ENCODE peak calls at places on chromosomes 7 and 10, in five cellular contexts. Q is stomach, W is ovary, U is prostate gland, P is lower leg skin. Z is an unnamed sample.

GRCh38 chr7:72196176-72196575 is 216.0 kb downstream of the CALN1 start:
- DNase-seq in P (peak), U (no peak), W (no peak), Q (no peak), Z (no peak)

GRCh38 chr10:130816116-130816901 is 495.2 kb downstream of the TCERG1L start:
- DNase-seq in P (peak), W (no peak), Q (no peak), U (no peak), Z (no peak)

GRCh38 chr7:6623589-6624245 is 8.3 kb downstream of the ZNF853 start:
- DNase-seq in W (no peak), U (no peak), P (no peak), Q (no peak), Z (no peak)

GRCh38 chr7:78690174-78690573 is 763.3 kb downstream of the MAGI2 start:
- DNase-seq in W (no peak), U (no peak), Q (no peak), P (no peak), Z (no peak)

GRCh38 chr10:83987216-83987615 is 152.1 kb upstream of the GHITM start:
- DNase-seq in W (no peak), Q (no peak), P (no peak), U (no peak), Z (no peak)

GRCh38 chr10:21314906-21315305 is 210.6 kb downstream of the SKIDA1 start:
- DNase-seq in U (no peak), W (no peak), Q (no peak), P (peak), Z (no peak)

GRCh38 chr10:6239213-6239991 is 36.7 kb downstream of the PFKFB3 start:
- DNase-seq in U (no peak), Q (peak), W (no peak), P (peak), Z (peak)

GRCh38 chr7:32958046-32959025 is 1.1 kb downstream of the FKBP9 start:
- DNase-seq in P (peak), U (peak), Q (peak), W (no peak), Z (peak)

GRCh38 chr10:89352039-89352597 is 24.3 kb downstream of the IFIT3 start:
- DNase-seq in W (no peak), Q (peak), P (no peak), U (no peak), Z (peak)

GRCh38 chr10:14839305-14839695 is 1.2 kb downstream of the HSPA14 start:
- DNase-seq in W (no peak), U (no peak), Q (no peak), P (no peak), Z (no peak)

GRCh38 chr7:108000875-108001758 is 1.8 kb downstream of the LAMB1 start:
- DNase-seq in U (no peak), Q (peak), P (peak), W (peak), Z (peak)

GRCh38 chr7:27138987-27139334 is 4.5 kb downstream of the HOXA5 start:
- DNase-seq in U (no peak), P (no peak), Q (no peak), W (no peak), Z (no peak)

GRCh38 chr7:10918093-10918590 is 55.5 kb upstream of the PHF14 start:
- DNase-seq in Q (no peak), P (no peak), U (no peak), W (no peak), Z (no peak)

GRCh38 chr10:103618575-103619423 is 125.3 kb downstream of the NEURL1 start:
- DNase-seq in U (no peak), W (peak), P (no peak), Q (peak), Z (peak)

GRCh38 chr7:141275350-141275749 is 201.5 kb downstream of the TMEM178B start:
- DNase-seq in Q (no peak), U (no peak), W (no peak), P (no peak), Z (no peak)

GRCh38 chr7:140541176-140541512 is 61.8 kb upstream of the MKRN1 start:
- DNase-seq in W (no peak), P (no peak), Q (no peak), U (no peak), Z (no peak)

GRCh38 chr10:30637881-30638467 is 8.4 kb upstream of the LYZL2 start:
- DNase-seq in P (no peak), W (no peak), Q (no peak), U (no peak), Z (peak)

GRCh38 chr10:88848499-88848898 is 3.1 kb downstream of the ANKRD22 start:
- DNase-seq in Q (no peak), U (no peak), W (no peak), P (no peak), Z (no peak)

GRCh38 chr10:69278446-69278963 is at the start of gene HK1:
- DNase-seq in Q (no peak), W (no peak), U (no peak), P (peak), Z (peak)

GRCh38 chr7:129950191-129950940 is 2.4 kb downstream of the UBE2H start:
- DNase-seq in P (peak), W (no peak), U (no peak), Q (no peak), Z (no peak)

GRCh38 chr7:133081605-133082389 is at the start of gene CHCHD3:
- DNase-seq in W (peak), Q (peak), P (peak), U (peak), Z (peak)

GRCh38 chr7:44990520-44991023 is 9.4 kb upstream of the CCM2 start:
- DNase-seq in W (no peak), P (no peak), U (no peak), Q (no peak), Z (no peak)

GRCh38 chr10:91798736-91799579 is 732 bp downstream of the TNKS2 start:
- DNase-seq in P (no peak), W (no peak), Q (peak), U (peak), Z (peak)

GRCh38 chr10:121167534-121168243 is 316.5 kb downstream of the WDR11 start:
- DNase-seq in U (no peak), W (no peak), P (no peak), Q (no peak), Z (no peak)

GRCh38 chr10:11176746-11177145 is 159.1 kb downstream of the CELF2 start:
- DNase-seq in P (no peak), U (no peak), Q (no peak), W (no peak), Z (no peak)

GRCh38 chr10:11179231-11180105 is 161.8 kb downstream of the CELF2 start:
- DNase-seq in Q (no peak), P (no peak), W (no peak), U (no peak), Z (no peak)

GRCh38 chr10:11178606-11179221 is 161.0 kb downstream of the CELF2 start:
- DNase-seq in W (no peak), U (no peak), P (no peak), Q (peak), Z (peak)

GRCh38 chr10:11175823-11176243 is 158.2 kb downstream of the CELF2 start:
- DNase-seq in Q (no peak), U (no peak), W (no peak), P (no peak), Z (peak)

GRCh38 chr10:11177926-11178453 is 160.3 kb downstream of the CELF2 start:
- DNase-seq in U (no peak), Q (no peak), W (no peak), P (no peak), Z (no peak)
- TF ChIP-seq CTCF in U (no peak), Q (no peak), W (no peak), P (no peak), Z (no peak)

DNA sequence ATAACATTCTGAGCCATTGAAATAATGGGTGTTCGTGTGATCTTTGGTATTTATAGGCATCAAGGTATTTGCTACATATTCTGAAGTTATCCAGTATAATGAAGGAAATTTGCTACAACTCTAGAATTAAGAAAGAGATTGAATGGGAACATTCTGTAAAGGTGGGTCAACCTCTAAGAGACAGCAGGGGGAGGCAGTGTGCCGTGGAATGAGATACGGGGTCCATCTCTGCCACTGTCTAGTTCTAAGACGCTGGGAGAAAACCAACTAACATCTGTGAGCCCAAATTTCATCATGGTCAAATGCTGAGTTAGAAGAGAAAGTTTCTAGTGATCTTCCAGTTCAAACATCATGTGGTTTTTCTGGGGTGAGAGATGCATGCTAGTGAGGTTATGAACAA is 368.9 kb downstream of the SORCS1 start:
- DNase-seq in P (no peak), U (no peak), W (peak), Q (no peak), Z (no peak)
- TF ChIP-seq POLR2A in P (no peak), U (no peak), W (no peak), Q (no peak), Z (no peak)

DNA sequence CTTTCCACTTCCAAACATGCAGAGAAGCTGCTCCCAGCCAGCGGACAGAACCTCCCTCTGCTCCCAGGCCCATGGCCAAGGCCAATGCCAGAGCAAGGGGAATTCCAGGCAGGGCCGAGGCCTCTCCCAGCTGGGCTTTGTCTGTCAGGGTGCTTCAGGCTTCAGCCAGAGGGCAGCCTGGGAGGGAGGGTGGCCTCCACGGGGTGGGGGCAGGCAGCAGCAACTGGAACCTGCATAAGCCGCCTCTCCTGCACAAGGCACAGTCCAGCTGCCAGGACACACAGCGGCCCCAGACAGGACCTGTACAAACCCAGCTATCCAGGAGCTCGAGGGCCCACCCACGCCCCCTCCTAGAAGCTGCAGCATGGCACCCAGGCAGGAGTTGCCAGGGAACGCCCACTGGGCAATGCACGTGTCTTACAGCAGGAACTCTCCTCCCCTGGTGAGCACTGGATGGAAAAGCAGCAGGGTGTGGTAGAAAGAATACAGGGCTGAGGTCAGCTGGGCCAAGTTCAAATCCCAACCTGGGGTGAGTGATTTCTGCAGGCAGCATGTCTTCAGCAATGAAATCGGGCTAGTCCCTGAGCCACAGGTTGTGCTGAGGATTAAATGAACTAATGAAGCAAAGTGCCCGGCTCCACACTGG is 7.6 kb downstream of the FAM53B start:
- DNase-seq in P (peak), U (peak), Q (peak), W (peak), Z (peak)
- H3K4me3 ChIP-seq in P (no peak), U (no peak), Q (peak), W (no peak), Z (no peak)

GRCh38 chr7:98758157-98758556 is 111.7 kb downstream of the TMEM130 start:
- DNase-seq in U (no peak), Q (no peak), P (no peak), W (no peak), Z (no peak)

GRCh38 chr7:98753176-98753575 is 116.6 kb downstream of the TMEM130 start:
- DNase-seq in P (no peak), W (no peak), Q (no peak), U (no peak), Z (no peak)

GRCh38 chr7:98754041-98754479 is 115.8 kb downstream of the TMEM130 start:
- DNase-seq in W (no peak), P (no peak), U (no peak), Q (no peak), Z (no peak)

GRCh38 chr7:98760201-98760651 is 109.6 kb downstream of the TMEM130 start:
- DNase-seq in U (no peak), Q (no peak), P (no peak), W (no peak), Z (no peak)

GRCh38 chr7:98755138-98755898 is 114.5 kb downstream of the TMEM130 start:
- DNase-seq in W (no peak), Q (no peak), P (no peak), U (no peak), Z (peak)
- TF ChIP-seq CTCF in W (no peak), Q (no peak), P (no peak), U (no peak), Z (peak)

DNA sequence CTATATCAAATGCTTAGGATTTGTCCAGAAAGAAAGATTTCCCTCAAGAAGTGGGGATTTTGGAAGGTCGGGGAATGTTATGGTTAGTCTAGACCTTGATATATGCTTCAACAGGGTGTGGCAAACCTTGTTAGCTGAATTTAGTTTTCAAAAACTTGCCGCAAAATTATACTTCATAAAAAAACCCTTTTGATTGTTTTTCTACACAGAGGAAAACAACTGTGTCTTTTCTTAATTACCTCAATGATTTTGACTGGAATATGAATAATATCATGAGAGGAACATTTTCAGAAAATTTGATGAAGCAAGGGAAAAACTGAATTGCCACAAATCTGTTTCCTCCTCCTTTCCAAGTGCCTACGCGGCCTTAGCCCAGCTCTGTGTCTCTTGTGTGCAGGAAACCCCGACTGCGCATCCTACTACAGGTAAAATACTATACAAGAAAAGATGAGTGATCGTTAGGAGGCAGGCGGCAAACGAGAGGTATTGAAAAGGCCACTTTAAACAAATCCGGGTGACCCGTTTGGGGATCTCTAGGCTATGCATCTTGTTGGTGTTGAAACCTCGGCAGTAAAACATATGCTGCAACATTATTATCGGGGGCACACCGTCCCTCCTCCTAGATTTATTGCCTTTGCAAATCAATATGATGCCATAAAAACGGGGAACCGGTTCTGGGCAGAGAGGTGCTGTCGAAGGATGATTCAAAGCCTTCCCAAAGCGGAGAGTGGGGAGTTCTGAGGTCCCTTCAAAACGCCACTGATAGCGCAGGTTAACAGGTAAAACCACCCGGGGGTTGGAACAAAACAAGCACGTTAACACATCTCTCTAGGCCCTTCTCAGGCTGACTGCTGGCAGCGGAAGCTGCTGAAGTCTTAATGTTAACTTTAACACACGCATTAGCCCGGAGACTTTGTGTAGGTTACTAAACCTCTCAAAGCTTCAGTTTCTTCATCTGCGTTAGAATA is 2.3 kb upstream of the TBX20 start:
- DNase-seq in U (no peak), W (no peak), Q (no peak), P (no peak), Z (no peak)
- TF ChIP-seq POLR2A in U (no peak), W (no peak), Q (no peak), P (no peak), Z (no peak)

DNA sequence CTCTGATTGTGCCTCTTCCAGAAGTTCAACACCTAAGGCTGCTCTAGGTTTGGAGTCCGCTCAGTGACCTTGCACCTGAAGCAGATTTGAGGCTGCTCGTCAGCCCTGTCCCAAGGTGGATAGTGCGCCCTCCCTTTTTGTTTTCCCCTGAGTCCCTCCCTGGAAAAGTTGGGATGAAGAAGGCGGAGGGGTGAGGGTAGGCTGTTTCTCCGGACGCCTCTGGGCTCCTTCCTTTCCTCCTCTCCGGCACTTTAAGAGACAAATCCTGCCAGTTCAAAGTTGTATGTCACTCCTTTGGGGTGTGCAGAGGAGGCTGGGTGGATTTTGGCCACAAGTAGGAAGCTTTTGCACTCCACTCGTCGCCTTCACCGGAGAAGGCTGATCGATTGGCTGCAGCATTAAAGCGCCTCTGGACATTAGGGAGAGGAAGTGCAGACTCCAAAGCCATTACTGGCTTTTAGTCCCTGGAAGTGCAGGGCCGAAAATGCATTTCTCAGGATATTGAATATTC is 81.9 kb upstream of the PRKG1 start:
- DNase-seq in P (no peak), W (no peak), Q (no peak), U (no peak), Z (no peak)
- H3K4me3 ChIP-seq in P (no peak), W (peak), Q (peak), U (no peak), Z (peak)

DNA sequence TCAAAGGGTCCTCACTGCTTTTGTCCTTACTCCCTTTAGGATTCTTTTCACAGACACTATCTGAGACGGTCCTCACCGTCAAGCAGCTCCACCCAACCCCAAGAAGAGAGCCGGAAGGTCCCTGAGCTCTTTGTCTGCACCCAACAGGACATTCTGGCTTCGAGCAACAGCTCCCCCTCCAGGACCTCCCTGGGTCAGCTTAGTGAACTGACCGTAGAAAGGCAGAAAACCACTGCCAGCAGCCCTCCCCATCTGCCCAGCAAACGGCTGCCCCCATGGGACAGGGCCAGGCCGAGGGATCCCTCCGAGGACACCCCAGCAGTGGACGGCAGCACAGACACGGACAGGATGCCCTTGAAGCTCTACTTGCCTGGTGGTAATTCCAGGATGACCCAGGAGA is 19.9 kb downstream of the MINDY4 start:
- DNase-seq in Q (no peak), P (no peak), W (no peak), U (no peak), Z (no peak)
- TF ChIP-seq CTCF in Q (no peak), P (no peak), W (no peak), U (no peak), Z (no peak)

GRCh38 chr7:41051062-41051461 is 651.8 kb downstream of the INHBA start:
- DNase-seq in U (no peak), P (no peak), Q (no peak), W (no peak), Z (no peak)
- TF ChIP-seq POLR2A in U (no peak), P (no peak), Q (no peak), W (no peak), Z (no peak)

GRCh38 chr7:15397159-15397550 is 164.7 kb downstream of the AGMO start:
- DNase-seq in W (no peak), P (no peak), Q (no peak), U (no peak), Z (no peak)
- H3K4me3 ChIP-seq in W (no peak), P (no peak), Q (no peak), U (no peak), Z (no peak)

GRCh38 chr7:52917982-52918578 is 117.4 kb upstream of the POM121L12 start:
- DNase-seq in U (no peak), P (no peak), W (no peak), Q (no peak), Z (no peak)
- TF ChIP-seq CTCF in U (no peak), P (no peak), W (no peak), Q (no peak), Z (peak)